ENCODE peak calls at places on chromosomes 4 and X, in four cellular contexts. One of them, this sample, is unnamed.

GRCh38 chr4:65791807-65792308 is 121.6 kb upstream of the EPHA5 start:
- DNase-seq in CD4-positive, alpha-beta T cell: no peak
- DNase-seq in foreskin fibroblast: no peak
- DNase-seq in CD8-positive, alpha-beta T cell: no peak
- DNase-seq in this sample: no peak

GRCh38 chrX:57251965-57252364 is 34.5 kb upstream of the FAAH2 start:
- DNase-seq in CD4-positive, alpha-beta T cell: no peak
- DNase-seq in foreskin fibroblast: no peak
- DNase-seq in CD8-positive, alpha-beta T cell: no peak
- DNase-seq in this sample: no peak

GRCh38 chr4:6445403-6446129 is 26.8 kb downstream of the PPP2R2C start:
- DNase-seq in CD4-positive, alpha-beta T cell: no peak
- DNase-seq in foreskin fibroblast: no peak
- DNase-seq in CD8-positive, alpha-beta T cell: no peak
- DNase-seq in this sample: no peak

GRCh38 chr4:140070369-140070768 is 83.6 kb downstream of the MAML3 start:
- DNase-seq in CD4-positive, alpha-beta T cell: no peak
- DNase-seq in foreskin fibroblast: no peak
- DNase-seq in CD8-positive, alpha-beta T cell: no peak
- DNase-seq in this sample: no peak

GRCh38 chr4:120801171-120801758 is 121.3 kb downstream of the PRDM5 start:
- DNase-seq in CD4-positive, alpha-beta T cell: no peak
- DNase-seq in foreskin fibroblast: peak
- DNase-seq in CD8-positive, alpha-beta T cell: no peak
- DNase-seq in this sample: no peak

GRCh38 chr4:142475663-142476062 is 370.4 kb downstream of the INPP4B start:
- DNase-seq in CD4-positive, alpha-beta T cell: no peak
- DNase-seq in foreskin fibroblast: no peak
- DNase-seq in CD8-positive, alpha-beta T cell: no peak
- DNase-seq in this sample: no peak

GRCh38 chrX:110146521-110146920 is 143.6 kb downstream of the TMEM164 start:
- DNase-seq in CD4-positive, alpha-beta T cell: no peak
- DNase-seq in foreskin fibroblast: peak
- DNase-seq in CD8-positive, alpha-beta T cell: peak
- DNase-seq in this sample: peak

GRCh38 chrX:136395271-136395670 is 92.5 kb upstream of the BRS3 start:
- DNase-seq in CD4-positive, alpha-beta T cell: no peak
- DNase-seq in foreskin fibroblast: peak
- DNase-seq in CD8-positive, alpha-beta T cell: no peak
- DNase-seq in this sample: no peak

GRCh38 chr4:130068072-130068471 is 972.1 kb downstream of the C4orf33 start:
- DNase-seq in CD4-positive, alpha-beta T cell: no peak
- DNase-seq in foreskin fibroblast: no peak
- DNase-seq in CD8-positive, alpha-beta T cell: no peak
- DNase-seq in this sample: no peak

GRCh38 chr4:48139688-48140087 is 5.6 kb upstream of the TXK start:
- DNase-seq in CD4-positive, alpha-beta T cell: peak
- DNase-seq in foreskin fibroblast: peak
- DNase-seq in CD8-positive, alpha-beta T cell: peak
- DNase-seq in this sample: no peak

GRCh38 chr4:82797591-82798081 is 960 bp downstream of the SCD5 start:
- DNase-seq in CD4-positive, alpha-beta T cell: no peak
- DNase-seq in foreskin fibroblast: no peak
- DNase-seq in CD8-positive, alpha-beta T cell: no peak
- DNase-seq in this sample: peak

GRCh38 chr4:1210971-1211370 is 38.0 kb downstream of the CTBP1 start:
- DNase-seq in CD4-positive, alpha-beta T cell: no peak
- DNase-seq in foreskin fibroblast: no peak
- DNase-seq in CD8-positive, alpha-beta T cell: no peak
- DNase-seq in this sample: no peak

GRCh38 chr4:38605794-38606586 is 58.0 kb upstream of the KLF3 start:
- DNase-seq in CD4-positive, alpha-beta T cell: no peak
- DNase-seq in foreskin fibroblast: no peak
- DNase-seq in CD8-positive, alpha-beta T cell: no peak
- DNase-seq in this sample: no peak

GRCh38 chr4:140149851-140150635 is 3.9 kb downstream of the MAML3 start:
- DNase-seq in CD4-positive, alpha-beta T cell: peak
- DNase-seq in foreskin fibroblast: peak
- DNase-seq in CD8-positive, alpha-beta T cell: peak
- DNase-seq in this sample: peak

GRCh38 chr4:116547632-116548031 is 537.7 kb downstream of the TRAM1L1 start:
- DNase-seq in CD4-positive, alpha-beta T cell: no peak
- DNase-seq in foreskin fibroblast: no peak
- DNase-seq in CD8-positive, alpha-beta T cell: no peak
- DNase-seq in this sample: no peak

GRCh38 chr4:84750260-84750955 is 167.5 kb downstream of the CDS1 start:
- DNase-seq in CD4-positive, alpha-beta T cell: no peak
- DNase-seq in foreskin fibroblast: peak
- DNase-seq in CD8-positive, alpha-beta T cell: no peak
- DNase-seq in this sample: no peak

GRCh38 chrX:107713205-107714195 is 62.1 kb downstream of the TSC22D3 start:
- DNase-seq in CD4-positive, alpha-beta T cell: peak
- DNase-seq in foreskin fibroblast: no peak
- DNase-seq in CD8-positive, alpha-beta T cell: peak
- DNase-seq in this sample: no peak

GRCh38 chr4:15848191-15848842 is 70.2 kb downstream of the CD38 start:
- DNase-seq in CD4-positive, alpha-beta T cell: no peak
- DNase-seq in foreskin fibroblast: no peak
- DNase-seq in CD8-positive, alpha-beta T cell: no peak
- DNase-seq in this sample: no peak

GRCh38 chrX:26851981-26852380 is 611.2 kb downstream of the PPP4R3C start:
- DNase-seq in CD4-positive, alpha-beta T cell: no peak
- DNase-seq in foreskin fibroblast: peak
- DNase-seq in CD8-positive, alpha-beta T cell: no peak
- DNase-seq in this sample: no peak

GRCh38 chr4:37358748-37359147 is 114.2 kb downstream of the NWD2 start:
- DNase-seq in CD4-positive, alpha-beta T cell: no peak
- DNase-seq in foreskin fibroblast: no peak
- DNase-seq in CD8-positive, alpha-beta T cell: no peak
- DNase-seq in this sample: no peak

GRCh38 chr4:105969575-105969974 is 74.3 kb downstream of the NPNT start:
- DNase-seq in CD4-positive, alpha-beta T cell: no peak
- DNase-seq in foreskin fibroblast: no peak
- DNase-seq in CD8-positive, alpha-beta T cell: no peak
- DNase-seq in this sample: no peak

GRCh38 chr4:8045909-8046308 is 106.2 kb upstream of the AFAP1 start:
- DNase-seq in CD4-positive, alpha-beta T cell: no peak
- DNase-seq in foreskin fibroblast: no peak
- DNase-seq in CD8-positive, alpha-beta T cell: no peak
- DNase-seq in this sample: no peak

GRCh38 chr4:146255463-146255862 is 41.1 kb downstream of the REELD1 start:
- DNase-seq in CD4-positive, alpha-beta T cell: no peak
- DNase-seq in foreskin fibroblast: no peak
- DNase-seq in CD8-positive, alpha-beta T cell: no peak
- DNase-seq in this sample: no peak

GRCh38 chrX:101357166-101357795 is 8.7 kb upstream of the TIMM8A start:
- DNase-seq in CD4-positive, alpha-beta T cell: no peak
- DNase-seq in foreskin fibroblast: no peak
- DNase-seq in CD8-positive, alpha-beta T cell: no peak
- DNase-seq in this sample: no peak

GRCh38 chr4:185237185-185237584 is 27.8 kb downstream of the SNX25 start:
- DNase-seq in CD4-positive, alpha-beta T cell: no peak
- DNase-seq in foreskin fibroblast: no peak
- DNase-seq in CD8-positive, alpha-beta T cell: no peak
- DNase-seq in this sample: no peak

GRCh38 chr4:162659716-162660115 is 495.9 kb upstream of the FSTL5 start:
- DNase-seq in CD4-positive, alpha-beta T cell: no peak
- DNase-seq in foreskin fibroblast: no peak
- DNase-seq in CD8-positive, alpha-beta T cell: no peak
- DNase-seq in this sample: no peak

GRCh38 chr4:36172650-36173049 is 71.7 kb downstream of the ARAP2 start:
- DNase-seq in CD4-positive, alpha-beta T cell: no peak
- DNase-seq in foreskin fibroblast: no peak
- DNase-seq in CD8-positive, alpha-beta T cell: no peak
- DNase-seq in this sample: no peak

GRCh38 chr4:1218892-1219552 is 29.9 kb downstream of the CTBP1 start:
- DNase-seq in CD4-positive, alpha-beta T cell: no peak
- DNase-seq in foreskin fibroblast: no peak
- DNase-seq in CD8-positive, alpha-beta T cell: no peak
- DNase-seq in this sample: no peak

GRCh38 chrX:9646471-9647038 is 119.1 kb downstream of the GPR143 start:
- DNase-seq in CD4-positive, alpha-beta T cell: no peak
- DNase-seq in foreskin fibroblast: no peak
- DNase-seq in CD8-positive, alpha-beta T cell: no peak
- DNase-seq in this sample: no peak

GRCh38 chrX:14351889-14352288 is 177.4 kb upstream of the GLRA2 start:
- DNase-seq in CD4-positive, alpha-beta T cell: no peak
- DNase-seq in foreskin fibroblast: no peak
- DNase-seq in CD8-positive, alpha-beta T cell: no peak
- DNase-seq in this sample: no peak

GRCh38 chr4:68176904-68177303 is 47.2 kb upstream of the TMPRSS11F start:
- DNase-seq in CD4-positive, alpha-beta T cell: no peak
- DNase-seq in foreskin fibroblast: no peak
- DNase-seq in CD8-positive, alpha-beta T cell: no peak
- DNase-seq in this sample: no peak

GRCh38 chrX:31199051-31199769 is 127.4 kb upstream of the FTHL17 start:
- DNase-seq in CD4-positive, alpha-beta T cell: no peak
- DNase-seq in foreskin fibroblast: peak
- DNase-seq in CD8-positive, alpha-beta T cell: no peak
- DNase-seq in this sample: no peak

GRCh38 chr4:10737335-10737734 is 52.8 kb upstream of the CLNK start:
- DNase-seq in CD4-positive, alpha-beta T cell: no peak
- DNase-seq in foreskin fibroblast: peak
- DNase-seq in CD8-positive, alpha-beta T cell: no peak
- DNase-seq in this sample: no peak

GRCh38 chr4:112210777-112211176 is 20.8 kb upstream of the AP1AR start:
- DNase-seq in CD4-positive, alpha-beta T cell: no peak
- DNase-seq in foreskin fibroblast: peak
- DNase-seq in CD8-positive, alpha-beta T cell: no peak
- DNase-seq in this sample: no peak

GRCh38 chr4:40995850-40996249 is 218.5 kb downstream of the APBB2 start:
- DNase-seq in CD4-positive, alpha-beta T cell: no peak
- DNase-seq in foreskin fibroblast: peak
- DNase-seq in CD8-positive, alpha-beta T cell: no peak
- DNase-seq in this sample: no peak

GRCh38 chr4:7398104-7398423 is 36.7 kb downstream of the PSAPL1 start:
- DNase-seq in CD4-positive, alpha-beta T cell: no peak
- DNase-seq in foreskin fibroblast: no peak
- DNase-seq in CD8-positive, alpha-beta T cell: peak
- DNase-seq in this sample: no peak

GRCh38 chr4:41880022-41880837 is 55.0 kb upstream of the TMEM33 start:
- DNase-seq in CD4-positive, alpha-beta T cell: no peak
- DNase-seq in foreskin fibroblast: no peak
- DNase-seq in CD8-positive, alpha-beta T cell: no peak
- DNase-seq in this sample: no peak

GRCh38 chrX:51641421-51642021 is 22.8 kb upstream of the CENPVL3 start:
- DNase-seq in CD4-positive, alpha-beta T cell: no peak
- DNase-seq in foreskin fibroblast: peak
- DNase-seq in CD8-positive, alpha-beta T cell: no peak
- DNase-seq in this sample: no peak

GRCh38 chrX:40244980-40245379 is 147.2 kb upstream of the BCOR start:
- DNase-seq in CD4-positive, alpha-beta T cell: no peak
- DNase-seq in foreskin fibroblast: no peak
- DNase-seq in CD8-positive, alpha-beta T cell: no peak
- DNase-seq in this sample: no peak
- TF ChIP-seq CTCF in CD4-positive, alpha-beta T cell: no peak
- TF ChIP-seq CTCF in foreskin fibroblast: no peak
- TF ChIP-seq CTCF in CD8-positive, alpha-beta T cell: no peak
- TF ChIP-seq CTCF in this sample: no peak

DNA sequence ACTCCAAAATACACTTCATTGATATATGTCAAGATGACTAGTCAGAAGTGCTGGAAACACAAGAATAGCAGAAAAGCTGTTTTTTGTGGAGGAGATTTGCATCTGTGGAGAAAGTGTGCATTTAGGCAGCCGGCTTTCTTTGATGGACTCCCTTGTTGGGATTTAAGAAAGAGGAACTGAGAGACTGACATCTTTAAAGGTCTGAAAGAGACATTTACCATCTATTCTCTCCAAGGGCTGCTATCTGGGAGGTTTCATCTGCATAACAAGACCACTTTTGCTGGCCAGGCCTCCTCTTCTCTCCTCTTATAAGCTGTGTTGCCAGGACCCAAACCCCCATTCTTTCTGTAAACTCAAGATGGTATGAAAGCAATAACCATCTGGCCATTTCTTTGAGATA is 1065.0 kb downstream of the NLGN4X start:
- DNase-seq in CD4-positive, alpha-beta T cell: no peak
- DNase-seq in foreskin fibroblast: no peak
- DNase-seq in CD8-positive, alpha-beta T cell: no peak
- DNase-seq in this sample: no peak
- TF ChIP-seq CTCF in CD4-positive, alpha-beta T cell: no peak
- TF ChIP-seq CTCF in foreskin fibroblast: no peak
- TF ChIP-seq CTCF in CD8-positive, alpha-beta T cell: no peak
- TF ChIP-seq CTCF in this sample: no peak

GRCh38 chrX:68238568-68238967 is 194.7 kb downstream of the OPHN1 start:
- DNase-seq in CD4-positive, alpha-beta T cell: no peak
- DNase-seq in foreskin fibroblast: no peak
- DNase-seq in CD8-positive, alpha-beta T cell: no peak
- DNase-seq in this sample: peak
- TF ChIP-seq CTCF in CD4-positive, alpha-beta T cell: no peak
- TF ChIP-seq CTCF in foreskin fibroblast: peak
- TF ChIP-seq CTCF in CD8-positive, alpha-beta T cell: no peak
- TF ChIP-seq CTCF in this sample: peak

GRCh38 chr4:20432098-20432497 is 180.4 kb downstream of the SLIT2 start:
- DNase-seq in CD4-positive, alpha-beta T cell: no peak
- DNase-seq in foreskin fibroblast: no peak
- DNase-seq in CD8-positive, alpha-beta T cell: no peak
- DNase-seq in this sample: no peak

GRCh38 chr4:20431422-20432014 is 179.8 kb downstream of the SLIT2 start:
- DNase-seq in CD4-positive, alpha-beta T cell: no peak
- DNase-seq in foreskin fibroblast: no peak
- DNase-seq in CD8-positive, alpha-beta T cell: no peak
- DNase-seq in this sample: no peak

GRCh38 chr4:20426028-20426427 is 174.3 kb downstream of the SLIT2 start:
- DNase-seq in CD4-positive, alpha-beta T cell: no peak
- DNase-seq in foreskin fibroblast: no peak
- DNase-seq in CD8-positive, alpha-beta T cell: no peak
- DNase-seq in this sample: no peak

GRCh38 chr4:20430555-20430954 is 178.8 kb downstream of the SLIT2 start:
- DNase-seq in CD4-positive, alpha-beta T cell: no peak
- DNase-seq in foreskin fibroblast: peak
- DNase-seq in CD8-positive, alpha-beta T cell: no peak
- DNase-seq in this sample: no peak

DNA sequence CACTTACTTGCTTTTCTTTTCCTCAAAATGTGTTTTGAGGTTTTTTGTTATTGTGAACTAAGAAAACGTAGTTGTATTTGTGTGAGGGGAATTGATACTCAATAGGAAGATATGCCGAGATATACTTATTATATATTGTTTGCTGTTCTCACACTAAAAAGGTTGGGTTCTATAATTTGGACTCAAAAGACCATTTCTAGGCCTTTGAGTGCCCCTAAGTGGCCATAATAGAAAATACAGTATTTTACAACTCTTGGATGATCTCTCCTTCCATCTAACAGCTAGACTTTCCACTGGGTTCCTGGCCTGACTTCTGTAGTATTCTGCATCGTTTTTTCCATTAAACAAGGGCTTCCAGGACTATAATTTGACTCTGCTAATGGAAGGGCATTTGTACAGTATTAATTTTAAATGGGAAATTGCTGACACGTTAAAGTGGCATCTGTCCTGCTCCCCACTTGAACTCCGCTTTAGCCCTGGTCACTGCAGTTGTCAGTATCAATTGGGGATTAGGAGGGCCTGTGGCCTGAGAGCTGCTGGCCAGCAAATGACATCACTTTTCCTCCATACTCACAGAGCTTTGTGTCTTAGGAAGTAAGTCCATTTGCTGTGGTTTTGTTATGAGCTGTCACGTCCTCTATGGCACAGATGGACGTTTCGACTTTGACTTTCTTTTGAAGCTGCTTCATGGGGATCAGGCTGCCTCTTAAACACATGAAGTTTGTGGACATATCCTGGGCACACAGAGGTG is 176.9 kb downstream of the SLIT2 start:
- DNase-seq in CD4-positive, alpha-beta T cell: no peak
- DNase-seq in foreskin fibroblast: no peak
- DNase-seq in CD8-positive, alpha-beta T cell: no peak
- DNase-seq in this sample: no peak
- TF ChIP-seq CTCF in CD4-positive, alpha-beta T cell: no peak
- TF ChIP-seq CTCF in foreskin fibroblast: no peak
- TF ChIP-seq CTCF in CD8-positive, alpha-beta T cell: no peak
- TF ChIP-seq CTCF in this sample: no peak